ENCODE peak calls at places on chromosomes 2 and 18, in four cellular contexts. S, N, P and E are unnamed samples.

GRCh38 chr2:5803547-5803946 is 111.4 kb downstream of the SOX11 start:
- DNase-seq in S (no peak), N (peak), P (no peak), E (no peak)

GRCh38 chr2:67037655-67038054 is 359.5 kb upstream of the ETAA1 start:
- DNase-seq in S (no peak), N (no peak), P (peak), E (no peak)

GRCh38 chr2:109722026-109722425 is 72.1 kb upstream of the RGPD5 start:
- DNase-seq in S (no peak), N (no peak), P (peak), E (peak)

GRCh38 chr2:151111599-151112278 is 149.9 kb downstream of the RBM43 start:
- DNase-seq in S (no peak), N (peak), P (no peak), E (no peak)

GRCh38 chr18:50401888-50402287 is 27.0 kb downstream of the SKA1 start:
- DNase-seq in S (no peak), N (peak), P (peak), E (peak)

GRCh38 chr2:111135910-111136297 is 15.2 kb downstream of the BCL2L11 start:
- DNase-seq in S (no peak), N (peak), P (no peak), E (no peak)

GRCh38 chr2:70994445-70995226 is at the start of gene TEX261:
- DNase-seq in S (peak), N (peak), P (peak), E (peak)

GRCh38 chr2:232229917-232230310 is 148.6 kb upstream of the ALPP start:
- DNase-seq in S (no peak), N (peak), P (no peak), E (no peak)

GRCh38 chr2:71453404-71454220 is at the start of gene DYSF:
- DNase-seq in S (no peak), N (peak), P (no peak), E (peak)